ENCODE peak calls at places on chromosome 17, in ten cellular contexts. P, G, H, D, L, M, F, W, O and A are unnamed samples.

GRCh38 chr17:28334666-28335200 is 539 bp downstream of the IFT20 start:
- DNase-seq in H (no peak), M (no peak), F (no peak), L (no peak), W (no peak), G (no peak), D (no peak), P (no peak), O (peak; percentile 78), A (no peak)

GRCh38 chr17:68101992-68102758 is 66.6 kb downstream of the KPNA2 start:
- DNase-seq in F (no peak), D (no peak), G (no peak), L (no peak), O (peak; percentile 8), W (no peak), P (no peak), M (no peak), H (no peak), A (no peak)

GRCh38 chr17:58352843-58353719 is 1.1 kb upstream of the SUPT4H1 start:
- DNase-seq in P (peak; percentile 39), D (no peak), L (no peak), O (peak; percentile 65), M (no peak), W (no peak), F (no peak), H (no peak), G (no peak), A (no peak)

GRCh38 chr17:31674717-31675349 is 184.2 kb downstream of the COPRS start:
- DNase-seq in D (no peak), W (peak; percentile 91), F (no peak), L (no peak), H (no peak), O (peak; percentile 71), P (no peak), M (no peak), G (no peak), A (no peak)

GRCh38 chr17:41538565-41538991 is 10.5 kb upstream of the KRT19 start:
- DNase-seq in H (no peak), P (no peak), O (no peak), G (no peak), D (no peak), F (no peak), L (no peak), M (no peak), W (no peak), A (no peak)

GRCh38 chr17:17694229-17695081 is 13.2 kb downstream of the RAI1 start:
- DNase-seq in D (peak; percentile 79), M (peak; percentile 62), O (peak; percentile 64), G (peak; percentile 46), W (no peak), P (peak; percentile 82), H (no peak), L (no peak), F (peak; percentile 87), A (peak; percentile 62)

GRCh38 chr17:2058521-2059124 is 3.7 kb downstream of the HIC1 start:
- DNase-seq in M (no peak), G (no peak), O (peak; percentile 91), D (no peak), L (no peak), F (peak; percentile 78), W (no peak), H (no peak), P (peak; percentile 84), A (no peak)

GRCh38 chr17:39666601-39667261 is 1.5 kb upstream of the PNMT start:
- DNase-seq in P (no peak), L (no peak), F (no peak), O (no peak), M (no peak), D (no peak), W (no peak), H (no peak), G (no peak), A (no peak)

GRCh38 chr17:42333053-42333452 is 44.8 kb downstream of the STAT5A start:
- DNase-seq in G (no peak), O (no peak), L (no peak), H (no peak), W (no peak), D (no peak), P (no peak), M (no peak), F (peak; percentile 60), A (no peak)

GRCh38 chr17:4544135-4544651 is 11.0 kb downstream of the MYBBP1A start:
- DNase-seq in O (no peak), F (no peak), G (no peak), P (no peak), W (no peak), M (peak; percentile 19), D (no peak), L (no peak), H (no peak), A (no peak)

GRCh38 chr17:8621585-8621984 is 8.9 kb downstream of the MYH10 start:
- DNase-seq in D (no peak), P (no peak), H (no peak), F (peak; percentile 30), W (no peak), L (no peak), G (no peak), O (peak; percentile 82), M (no peak), A (no peak)

GRCh38 chr17:64061157-64061898 is 40.9 kb upstream of the ICAM2 start:
- DNase-seq in H (no peak), P (no peak), M (no peak), L (no peak), D (no peak), G (no peak), O (no peak), W (peak; percentile 30), F (peak; percentile 65), A (no peak)

DNA sequence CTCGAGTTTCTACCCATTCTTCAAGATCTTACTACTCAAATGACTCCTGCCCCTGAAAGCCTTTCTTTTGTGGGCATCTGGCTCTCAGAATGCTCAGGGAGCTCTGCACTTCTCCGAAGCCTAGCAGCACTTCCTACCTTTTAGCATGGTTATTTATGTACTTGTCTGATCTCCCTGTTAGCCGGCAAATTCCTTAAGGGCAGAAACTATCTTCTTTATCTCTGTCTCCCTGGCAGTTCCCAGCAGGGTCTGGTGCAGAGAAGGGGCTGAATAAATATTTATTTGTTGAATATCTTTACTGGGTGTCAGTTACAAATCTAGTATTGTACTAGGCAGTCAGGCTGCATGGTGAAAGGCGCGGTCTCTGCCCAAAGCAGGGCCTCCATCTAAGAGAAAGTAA is 30.7 kb downstream of the TMEM132E start:
- DNase-seq in L (no peak), F (no peak), M (no peak), G (no peak), W (no peak), D (no peak), O (no peak), H (no peak), P (no peak), A (no peak)
- TF ChIP-seq CTCF in L (no peak), F (no peak), M (no peak), G (no peak), W (no peak), D (no peak), O (no peak), H (no peak), P (no peak), A (no peak)

DNA sequence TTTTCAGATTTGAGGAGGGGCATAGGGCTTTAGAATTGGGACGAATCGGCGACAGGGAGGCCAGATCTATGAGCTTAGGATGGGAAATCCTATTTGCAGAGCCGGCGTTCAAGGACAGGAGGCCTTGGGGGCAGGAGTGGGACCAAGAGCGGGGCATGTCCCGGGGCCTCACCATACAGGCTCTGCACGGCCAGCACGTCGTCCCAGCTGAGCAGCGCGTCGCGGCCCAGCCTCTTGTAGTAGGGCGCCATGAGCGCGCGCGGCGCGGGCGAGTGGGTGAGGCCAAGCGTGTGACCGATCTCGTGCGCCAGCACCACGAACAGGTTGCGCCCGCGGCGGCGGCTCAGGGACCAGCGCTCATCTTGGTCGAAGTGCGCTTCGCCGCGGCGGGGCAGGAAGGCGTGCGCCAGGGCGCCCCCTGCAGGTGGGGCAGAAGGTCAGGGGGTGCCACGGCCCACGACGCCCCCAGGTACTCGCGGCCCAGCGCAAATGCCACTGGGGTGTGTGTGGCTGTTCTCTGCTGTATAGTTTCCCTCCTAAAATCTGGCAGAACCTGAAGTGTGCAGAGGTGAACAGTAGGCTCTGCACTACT is 9.3 kb downstream of the C17orf50 start:
- DNase-seq in G (no peak), D (no peak), W (no peak), F (no peak), M (no peak), O (no peak), P (no peak), H (no peak), L (no peak), A (no peak)
- TF ChIP-seq CTCF in G (no peak), D (peak; percentile 54), W (peak; percentile 40), F (no peak), M (peak; percentile 58), O (no peak), P (no peak), H (peak; percentile 12), L (no peak), A (no peak)

GRCh38 chr17:71921726-71922320 is 199.0 kb upstream of the SOX9 start:
- DNase-seq in L (no peak), D (no peak), F (no peak), O (peak; percentile 55), H (no peak), W (peak; percentile 68), G (no peak), M (no peak), P (no peak), A (no peak)
- TF ChIP-seq CTCF in L (no peak), D (no peak), F (no peak), O (no peak), H (no peak), W (no peak), G (no peak), M (no peak), P (no peak), A (no peak)

GRCh38 chr17:6524520-6524919 is 31.8 kb downstream of the PITPNM3 start:
- DNase-seq in F (no peak), H (no peak), M (no peak), L (no peak), P (no peak), D (no peak), O (no peak), G (no peak), W (peak; percentile 69), A (no peak)

GRCh38 chr17:6526362-6527152 is 29.8 kb downstream of the PITPNM3 start:
- DNase-seq in W (no peak), L (no peak), O (peak; percentile 35), D (no peak), H (no peak), F (no peak), G (no peak), P (no peak), M (no peak), A (no peak)

GRCh38 chr17:6523809-6524355 is 32.5 kb downstream of the PITPNM3 start:
- DNase-seq in W (no peak), P (no peak), H (no peak), D (no peak), M (no peak), G (no peak), L (no peak), F (no peak), O (no peak), A (no peak)

GRCh38 chr17:6525731-6526130 is 30.6 kb downstream of the PITPNM3 start:
- DNase-seq in W (no peak), M (no peak), F (no peak), H (no peak), G (no peak), O (no peak), L (no peak), D (no peak), P (no peak), A (no peak)

DNA sequence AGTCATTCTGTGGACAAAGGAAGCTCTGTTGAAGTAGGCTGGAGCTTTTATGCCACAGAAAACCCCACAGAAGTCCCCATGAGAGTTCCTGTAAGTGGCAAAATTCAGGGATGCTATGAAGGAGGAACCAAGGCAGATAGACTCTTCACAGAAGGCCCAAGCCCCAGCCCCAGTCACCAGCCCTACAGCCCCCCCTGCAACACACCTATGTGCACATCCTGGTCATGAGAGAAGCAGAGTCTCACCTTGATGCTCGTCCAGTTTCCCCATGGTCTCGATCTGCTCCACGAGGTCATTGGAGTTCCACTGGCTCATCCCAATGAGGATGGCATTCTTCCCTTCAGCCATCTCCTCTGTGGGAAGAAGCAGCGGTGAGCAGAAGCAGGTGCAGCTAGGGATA is 31.2 kb downstream of the PITPNM3 start:
- DNase-seq in M (no peak), O (no peak), P (no peak), L (no peak), G (no peak), W (no peak), F (no peak), D (no peak), H (no peak), A (no peak)
- TF ChIP-seq CTCF in M (no peak), O (no peak), P (no peak), L (no peak), G (no peak), W (no peak), F (no peak), D (no peak), H (no peak), A (no peak)